ENCODE peak calls at places on chromosomes 7 and 10, in ten cellular contexts. One of them, this sample, is unnamed.

GRCh38 chr10:97687785-97688781 is 1.0 kb upstream of the AVPI1 start:
- DNase-seq in right lobe of liver: peak
- DNase-seq in AG09309: peak
- DNase-seq in GM03348: peak
- DNase-seq in ACHN: no peak
- DNase-seq in cardiac fibroblast: peak
- DNase-seq in ureter: no peak
- DNase-seq in PC-3: peak
- DNase-seq in NCI-H2029: no peak
- DNase-seq in retina: no peak
- DNase-seq in this sample: no peak

GRCh38 chr7:120404042-120404441 is 131.1 kb downstream of the KCND2 start:
- DNase-seq in right lobe of liver: no peak
- DNase-seq in AG09309: no peak
- DNase-seq in GM03348: no peak
- DNase-seq in ACHN: no peak
- DNase-seq in cardiac fibroblast: no peak
- DNase-seq in ureter: no peak
- DNase-seq in PC-3: peak
- DNase-seq in NCI-H2029: no peak
- DNase-seq in retina: no peak
- DNase-seq in this sample: no peak

GRCh38 chr7:29078286-29078685 is 68.1 kb downstream of the CPVL start:
- DNase-seq in right lobe of liver: no peak
- DNase-seq in AG09309: no peak
- DNase-seq in GM03348: no peak
- DNase-seq in ACHN: no peak
- DNase-seq in cardiac fibroblast: no peak
- DNase-seq in ureter: no peak
- DNase-seq in PC-3: no peak
- DNase-seq in NCI-H2029: no peak
- DNase-seq in retina: no peak
- DNase-seq in this sample: no peak

GRCh38 chr10:49187950-49188761 is at the start of gene TMEM273:
- DNase-seq in right lobe of liver: peak
- DNase-seq in AG09309: no peak
- DNase-seq in GM03348: no peak
- DNase-seq in ACHN: peak
- DNase-seq in cardiac fibroblast: no peak
- DNase-seq in ureter: peak
- DNase-seq in PC-3: peak
- DNase-seq in NCI-H2029: no peak
- DNase-seq in retina: peak
- DNase-seq in this sample: peak

GRCh38 chr10:94602729-94603515 is 57.3 kb downstream of the HELLS start:
- DNase-seq in right lobe of liver: no peak
- DNase-seq in AG09309: no peak
- DNase-seq in GM03348: no peak
- DNase-seq in ACHN: no peak
- DNase-seq in cardiac fibroblast: peak
- DNase-seq in ureter: no peak
- DNase-seq in PC-3: no peak
- DNase-seq in NCI-H2029: no peak
- DNase-seq in retina: no peak
- DNase-seq in this sample: no peak

GRCh38 chr7:84614821-84615506 is 420.4 kb upstream of the SEMA3A start:
- DNase-seq in right lobe of liver: no peak
- DNase-seq in AG09309: no peak
- DNase-seq in GM03348: no peak
- DNase-seq in ACHN: peak
- DNase-seq in cardiac fibroblast: peak
- DNase-seq in ureter: no peak
- DNase-seq in PC-3: peak
- DNase-seq in NCI-H2029: no peak
- DNase-seq in retina: no peak
- DNase-seq in this sample: no peak

GRCh38 chr7:137667633-137668387 is 179.0 kb downstream of the DGKI start:
- DNase-seq in right lobe of liver: no peak
- DNase-seq in AG09309: peak
- DNase-seq in GM03348: peak
- DNase-seq in ACHN: no peak
- DNase-seq in cardiac fibroblast: peak
- DNase-seq in ureter: no peak
- DNase-seq in PC-3: peak
- DNase-seq in NCI-H2029: no peak
- DNase-seq in retina: no peak
- DNase-seq in this sample: no peak

GRCh38 chr10:91570220-91570619 is 62.7 kb downstream of the PPP1R3C start:
- DNase-seq in right lobe of liver: no peak
- DNase-seq in AG09309: no peak
- DNase-seq in GM03348: no peak
- DNase-seq in ACHN: no peak
- DNase-seq in cardiac fibroblast: no peak
- DNase-seq in ureter: no peak
- DNase-seq in PC-3: no peak
- DNase-seq in NCI-H2029: no peak
- DNase-seq in retina: no peak
- DNase-seq in this sample: no peak

GRCh38 chr10:132899054-132899750 is 43.2 kb downstream of the CFAP46 start:
- DNase-seq in right lobe of liver: peak
- DNase-seq in AG09309: no peak
- DNase-seq in GM03348: no peak
- DNase-seq in ACHN: no peak
- DNase-seq in cardiac fibroblast: no peak
- DNase-seq in ureter: no peak
- DNase-seq in PC-3: no peak
- DNase-seq in NCI-H2029: no peak
- DNase-seq in retina: no peak
- DNase-seq in this sample: no peak

GRCh38 chr7:5550831-5551230 is 127.2 kb upstream of the TNRC18 start:
- DNase-seq in right lobe of liver: no peak
- DNase-seq in AG09309: no peak
- DNase-seq in GM03348: no peak
- DNase-seq in ACHN: no peak
- DNase-seq in cardiac fibroblast: no peak
- DNase-seq in ureter: no peak
- DNase-seq in PC-3: no peak
- DNase-seq in NCI-H2029: no peak
- DNase-seq in retina: no peak
- DNase-seq in this sample: peak

GRCh38 chr10:85601526-85601925 is 765.1 kb downstream of the GRID1 start:
- DNase-seq in right lobe of liver: peak
- DNase-seq in AG09309: no peak
- DNase-seq in GM03348: no peak
- DNase-seq in ACHN: no peak
- DNase-seq in cardiac fibroblast: no peak
- DNase-seq in ureter: peak
- DNase-seq in PC-3: no peak
- DNase-seq in NCI-H2029: no peak
- DNase-seq in retina: no peak
- DNase-seq in this sample: no peak

GRCh38 chr7:22842383-22842903 is 19.8 kb upstream of the TOMM7 start:
- DNase-seq in right lobe of liver: no peak
- DNase-seq in AG09309: no peak
- DNase-seq in GM03348: no peak
- DNase-seq in ACHN: no peak
- DNase-seq in cardiac fibroblast: peak
- DNase-seq in ureter: no peak
- DNase-seq in PC-3: no peak
- DNase-seq in NCI-H2029: no peak
- DNase-seq in retina: no peak
- DNase-seq in this sample: no peak

GRCh38 chr7:41874206-41874770 is 171.4 kb upstream of the INHBA start:
- DNase-seq in right lobe of liver: no peak
- DNase-seq in AG09309: no peak
- DNase-seq in GM03348: no peak
- DNase-seq in ACHN: no peak
- DNase-seq in cardiac fibroblast: no peak
- DNase-seq in ureter: no peak
- DNase-seq in PC-3: no peak
- DNase-seq in NCI-H2029: no peak
- DNase-seq in retina: no peak
- DNase-seq in this sample: no peak

GRCh38 chr7:82382276-82382675 is 61.3 kb downstream of the CACNA2D1 start:
- DNase-seq in right lobe of liver: no peak
- DNase-seq in AG09309: no peak
- DNase-seq in GM03348: no peak
- DNase-seq in ACHN: no peak
- DNase-seq in cardiac fibroblast: no peak
- DNase-seq in ureter: no peak
- DNase-seq in PC-3: no peak
- DNase-seq in NCI-H2029: no peak
- DNase-seq in retina: no peak
- DNase-seq in this sample: no peak

GRCh38 chr10:1489801-1490200 is 247.5 kb downstream of the ADARB2 start:
- DNase-seq in right lobe of liver: no peak
- DNase-seq in AG09309: no peak
- DNase-seq in GM03348: no peak
- DNase-seq in ACHN: no peak
- DNase-seq in cardiac fibroblast: no peak
- DNase-seq in ureter: no peak
- DNase-seq in PC-3: no peak
- DNase-seq in NCI-H2029: no peak
- DNase-seq in retina: no peak
- DNase-seq in this sample: peak

GRCh38 chr10:71999360-72000072 is 35.3 kb downstream of the CHST3 start:
- DNase-seq in right lobe of liver: no peak
- DNase-seq in AG09309: no peak
- DNase-seq in GM03348: peak
- DNase-seq in ACHN: no peak
- DNase-seq in cardiac fibroblast: peak
- DNase-seq in ureter: peak
- DNase-seq in PC-3: no peak
- DNase-seq in NCI-H2029: no peak
- DNase-seq in retina: peak
- DNase-seq in this sample: peak

GRCh38 chr10:61039868-61040267 is 95.9 kb upstream of the RHOBTB1 start:
- DNase-seq in right lobe of liver: no peak
- DNase-seq in AG09309: no peak
- DNase-seq in GM03348: no peak
- DNase-seq in ACHN: no peak
- DNase-seq in cardiac fibroblast: no peak
- DNase-seq in ureter: no peak
- DNase-seq in PC-3: no peak
- DNase-seq in NCI-H2029: no peak
- DNase-seq in retina: no peak
- DNase-seq in this sample: no peak

GRCh38 chr10:20911626-20912025 is 14.5 kb upstream of the NEBL start:
- DNase-seq in right lobe of liver: no peak
- DNase-seq in AG09309: no peak
- DNase-seq in GM03348: no peak
- DNase-seq in ACHN: no peak
- DNase-seq in cardiac fibroblast: no peak
- DNase-seq in ureter: no peak
- DNase-seq in PC-3: no peak
- DNase-seq in NCI-H2029: no peak
- DNase-seq in retina: no peak
- DNase-seq in this sample: no peak

GRCh38 chr10:7956508-7956907 is 98.0 kb upstream of the GATA3 start:
- DNase-seq in right lobe of liver: no peak
- DNase-seq in AG09309: peak
- DNase-seq in GM03348: peak
- DNase-seq in ACHN: peak
- DNase-seq in cardiac fibroblast: peak
- DNase-seq in ureter: no peak
- DNase-seq in PC-3: peak
- DNase-seq in NCI-H2029: no peak
- DNase-seq in retina: no peak
- DNase-seq in this sample: no peak

GRCh38 chr10:1177936-1178335 is 121.8 kb downstream of the WDR37 start:
- DNase-seq in right lobe of liver: no peak
- DNase-seq in AG09309: no peak
- DNase-seq in GM03348: no peak
- DNase-seq in ACHN: no peak
- DNase-seq in cardiac fibroblast: no peak
- DNase-seq in ureter: no peak
- DNase-seq in PC-3: no peak
- DNase-seq in NCI-H2029: no peak
- DNase-seq in retina: no peak
- DNase-seq in this sample: no peak

GRCh38 chr7:24817339-24817738 is 60.1 kb upstream of the GSDME start:
- DNase-seq in right lobe of liver: no peak
- DNase-seq in AG09309: no peak
- DNase-seq in GM03348: no peak
- DNase-seq in ACHN: no peak
- DNase-seq in cardiac fibroblast: no peak
- DNase-seq in ureter: no peak
- DNase-seq in PC-3: no peak
- DNase-seq in NCI-H2029: peak
- DNase-seq in retina: no peak
- DNase-seq in this sample: no peak

This sample was measured in coronary artery.